ENCODE peak calls at places on chromosomes 12 and 14, in five cellular contexts. X is CD4-positive, alpha-beta T cell; N is mesendoderm; R is right lobe of liver; A is A549. Y is an unnamed sample.

GRCh38 chr12:120225852-120226640 is 25.1 kb upstream of the RPLP0 start:
- DNase-seq in N (no peak), A (no peak), X (no peak), R (no peak), Y (no peak)

GRCh38 chr14:52266179-52266578 is 1.3 kb upstream of the PTGDR start:
- DNase-seq in A (no peak), R (no peak), X (no peak), N (no peak), Y (no peak)

GRCh38 chr14:77376771-77377501 is at the start of the genes SAMD15 and TMED8:
- DNase-seq in R (peak; percentile 89), A (peak; percentile 89), N (peak; percentile 92), X (peak; percentile 76), Y (peak; percentile 86)

GRCh38 chr12:132610051-132610759 is at the start of gene LRCOL1:
- DNase-seq in X (no peak), A (no peak), R (no peak), N (no peak), Y (no peak)

GRCh38 chr12:60257063-60257462 is 661.2 kb downstream of the SLC16A7 start:
- DNase-seq in N (peak; percentile 73), X (no peak), R (no peak), A (peak; percentile 66), Y (no peak)

GRCh38 chr14:93744176-93744575 is 44.1 kb downstream of the PRIMA1 start:
- DNase-seq in X (no peak), A (no peak), R (no peak), N (no peak), Y (no peak)

GRCh38 chr14:38737657-38738056 is 365.4 kb downstream of the SEC23A start:
- DNase-seq in R (no peak), N (no peak), X (no peak), A (no peak), Y (no peak)

GRCh38 chr12:53056901-53057300 is 7.0 kb downstream of the TNS2 start:
- DNase-seq in R (no peak), A (no peak), N (no peak), X (no peak), Y (no peak)

GRCh38 chr12:14495326-14495725 is 72.4 kb downstream of the PLBD1 start:
- DNase-seq in N (no peak), R (no peak), X (no peak), A (no peak), Y (no peak)

GRCh38 chr14:101624579-101624978 is 63.3 kb downstream of the DIO3 start:
- DNase-seq in X (no peak), N (peak; percentile 27), R (peak; percentile 14), A (no peak), Y (no peak)
- H3K27ac ChIP-seq in X (no peak overlapping the region), N (no peak overlapping the region), R (no peak overlapping the region), A (no peak overlapping the region), Y (no peak overlapping the region)

GRCh38 chr14:80978403-80978802 is 23.0 kb downstream of the TSHR start:
- DNase-seq in X (peak; percentile 19), A (no peak), R (no peak), N (no peak), Y (no peak)

GRCh38 chr14:80982711-80983110 is 27.3 kb downstream of the TSHR start:
- DNase-seq in A (no peak), R (no peak), X (no peak), N (peak; percentile 55), Y (no peak)

GRCh38 chr14:80979951-80980350 is 24.5 kb downstream of the TSHR start:
- DNase-seq in X (no peak), A (no peak), N (no peak), R (no peak), Y (no peak)

GRCh38 chr14:80981156-80981555 is 25.7 kb downstream of the TSHR start:
- DNase-seq in R (no peak), A (no peak), N (no peak), X (no peak), Y (no peak)

DNA sequence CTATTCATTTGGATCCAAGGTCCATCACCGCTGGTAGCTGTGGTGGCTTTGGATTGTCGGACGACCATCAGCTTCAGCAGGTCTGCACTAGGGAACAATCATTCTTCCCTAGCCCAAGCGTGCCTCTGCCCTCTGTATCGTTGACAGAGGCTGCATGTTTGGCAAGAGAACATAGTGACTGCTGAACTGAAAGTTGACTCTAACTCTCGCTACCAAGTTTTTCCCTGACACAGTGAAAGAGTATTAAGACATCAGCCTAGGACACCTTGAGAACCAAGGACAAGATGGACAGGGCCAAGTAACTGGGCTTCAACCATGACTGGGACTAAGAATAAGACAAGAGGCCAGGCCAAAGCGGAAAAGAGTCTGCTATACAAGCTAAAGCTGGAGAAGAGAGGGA is 26.3 kb downstream of the TSHR start:
- DNase-seq in A (no peak), N (no peak), X (no peak), R (no peak), Y (no peak)
- H3K27ac ChIP-seq in A (no peak overlapping the region), N (no peak overlapping the region), X (no peak overlapping the region), R (no peak overlapping the region), Y (no peak overlapping the region)

GRCh38 chr12:51904951-51905471 is 2.3 kb upstream of the ACVRL1 start:
- DNase-seq in X (no peak), N (no peak), A (no peak), R (no peak), Y (no peak)

GRCh38 chr12:51907083-51907863 is at the start of gene ACVRL1:
- DNase-seq in X (no peak), N (no peak), A (no peak), R (no peak), Y (peak; percentile 27)

GRCh38 chr12:51905507-51906438 is 1.5 kb upstream of the ACVRL1 start:
- DNase-seq in N (peak; percentile 90), R (no peak), X (no peak), A (no peak), Y (peak; percentile 20)

GRCh38 chr12:51907864-51908425 is 641 bp downstream of the ACVRL1 start:
- DNase-seq in A (no peak), X (no peak), N (no peak), R (no peak), Y (peak; percentile 32)

GRCh38 chr12:51906452-51907082 is 737 bp upstream of the ACVRL1 start:
- DNase-seq in R (no peak), X (no peak), N (no peak), A (no peak), Y (peak; percentile 37)
- H3K27ac ChIP-seq in R (peak overlapping the region; percentile 67), X (no peak overlapping the region), N (no peak overlapping the region), A (no peak overlapping the region), Y (no peak overlapping the region)

GRCh38 chr12:101620762-101621133 is 26.0 kb downstream of the MYBPC1 start:
- DNase-seq in N (no peak), R (no peak), A (no peak), X (no peak), Y (no peak)
- H3K27ac ChIP-seq in N (no peak overlapping the region), R (no peak overlapping the region), A (no peak overlapping the region), X (no peak overlapping the region), Y (no peak overlapping the region)

DNA sequence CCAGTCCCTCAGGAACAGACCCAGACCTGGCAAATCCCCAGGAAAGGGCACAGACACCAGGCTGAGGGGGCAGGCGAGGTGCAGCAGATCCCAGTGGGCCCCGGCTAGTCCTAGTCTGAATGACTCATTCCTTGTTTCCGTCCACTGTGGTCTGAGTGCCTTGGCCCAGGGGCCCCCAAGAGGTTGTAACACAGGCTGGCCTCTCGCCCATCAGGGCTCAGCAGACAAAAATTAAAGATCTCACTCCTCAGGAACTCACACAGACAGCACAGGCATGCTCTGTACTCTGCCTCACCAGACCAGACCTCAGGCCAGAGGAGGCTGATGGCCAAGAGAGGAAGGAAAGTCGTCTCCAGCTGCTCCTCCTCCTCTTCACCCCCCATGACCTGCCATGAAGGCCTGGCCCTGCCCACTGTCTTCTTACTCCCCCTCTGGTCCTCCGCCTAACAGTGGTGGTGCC is 7.7 kb upstream of the LTBP2 start:
- DNase-seq in N (peak; percentile 64), A (peak; percentile 84), X (no peak), R (peak; percentile 36), Y (peak; percentile 91)
- H3K27ac ChIP-seq in N (peak overlapping the region; percentile 58), A (peak overlapping the region; percentile 96), X (no peak overlapping the region), R (peak overlapping the region; percentile 42), Y (peak overlapping the region; percentile 99)

GRCh38 chr14:61698216-61698980 is 3.1 kb downstream of the HIF1A start:
- DNase-seq in X (no peak), R (no peak), N (no peak), A (no peak), Y (no peak)
- H3K27ac ChIP-seq in X (no peak overlapping the region), R (peak overlapping the region; percentile 100), N (no peak overlapping the region), A (peak overlapping the region; percentile 98), Y (peak overlapping the region; percentile 93)

GRCh38 chr12:56208014-56208413 is 13.7 kb downstream of the RNF41 start:
- DNase-seq in N (no peak), A (no peak), R (no peak), X (no peak), Y (no peak)
- H3K27ac ChIP-seq in N (no peak overlapping the region), A (no peak overlapping the region), R (no peak overlapping the region), X (no peak overlapping the region), Y (no peak overlapping the region)

DNA sequence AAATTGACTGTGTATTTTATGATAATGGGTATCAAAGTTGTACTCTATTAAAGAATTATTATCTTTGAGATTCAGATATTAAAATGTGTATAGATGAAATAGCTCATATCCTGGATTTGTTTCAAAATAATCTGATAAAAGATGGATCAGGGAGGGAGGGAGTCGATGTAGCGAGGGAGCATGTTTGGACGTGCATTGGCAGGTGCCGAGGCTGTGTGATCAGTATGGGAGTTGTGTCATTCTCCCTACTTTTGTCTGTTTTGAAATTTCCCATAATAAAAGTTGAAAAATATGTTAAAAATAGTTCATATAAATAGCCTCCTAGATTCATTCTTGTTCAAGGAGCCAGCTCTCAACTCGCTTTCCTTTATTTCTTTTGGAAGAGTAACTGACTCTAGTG is 171.6 kb upstream of the HIF1A start:
- DNase-seq in R (no peak), N (no peak), X (no peak), A (no peak), Y (no peak)
- H3K27ac ChIP-seq in R (peak overlapping the region; percentile 84), N (no peak overlapping the region), X (no peak overlapping the region), A (peak overlapping the region; percentile 92), Y (peak overlapping the region; percentile 99)

GRCh38 chr12:111993290-111994150 is 19.4 kb downstream of the TMEM116 start:
- DNase-seq in A (no peak), N (no peak), X (peak; percentile 24), R (no peak), Y (no peak)
- H3K27ac ChIP-seq in A (no peak overlapping the region), N (no peak overlapping the region), X (peak overlapping the region; percentile 44), R (no peak overlapping the region), Y (no peak overlapping the region)

GRCh38 chr12:104493504-104493903 is 36.8 kb downstream of the CHST11 start:
- DNase-seq in X (no peak), A (no peak), N (no peak), R (no peak), Y (no peak)
- H3K27ac ChIP-seq in X (peak overlapping the region; percentile 58), A (no peak overlapping the region), N (no peak overlapping the region), R (no peak overlapping the region), Y (no peak overlapping the region)

Y was measured in RWPE2.